ENCODE peak calls at places on chromosomes 4 and X, in six cellular contexts. H is T-cell; R is ELF-1; S is effector CD4-positive, alpha-beta T cell; U is Karpas-422; A is activated naive CD4-positive, alpha-beta T cell treated with anti-CD3 and anti-CD28 coated beads for 36 hours. O is an unnamed sample.

GRCh38 chrX:110172215-110172614 is 145.7 kb downstream of the AMMECR1 start:
- DNase-seq in H (no peak), R (no peak), S (no peak), U (peak), A (no peak), O (no peak)

GRCh38 chr4:108950158-108950915 is 187.5 kb upstream of the ETNPPL start:
- DNase-seq in H (no peak), R (no peak), S (no peak), U (no peak), A (no peak), O (no peak)

GRCh38 chr4:183959349-183959748 is 54.2 kb downstream of the STOX2 start:
- DNase-seq in H (no peak), R (no peak), S (no peak), U (no peak), A (no peak), O (no peak)

GRCh38 chrX:118802857-118803256 is 20.8 kb upstream of the ZCCHC12 start:
- DNase-seq in H (no peak), R (no peak), S (no peak), U (no peak), A (no peak), O (no peak)

GRCh38 chr4:95415346-95415771 is 133.4 kb downstream of the UNC5C start:
- DNase-seq in H (no peak), R (no peak), S (no peak), U (no peak), A (no peak), O (no peak)

GRCh38 chr4:44725861-44726820 is at the start of gene GNPDA2:
- DNase-seq in H (peak), R (peak), S (peak), U (peak), A (peak), O (peak)

GRCh38 chr4:169185133-169185956 is 85.4 kb downstream of the SH3RF1 start:
- DNase-seq in H (no peak), R (no peak), S (no peak), U (no peak), A (no peak), O (no peak)

GRCh38 chrX:1581132-1581531 is 10.3 kb upstream of the AKAP17A start:
- DNase-seq in H (peak), R (peak), S (peak), U (peak), A (peak), O (peak)

GRCh38 chrX:50180073-50180940 is 20.5 kb downstream of the AKAP4 start:
- DNase-seq in H (no peak), R (peak), S (no peak), U (peak), A (no peak), O (peak)

GRCh38 chr4:80362578-80363181 is 27.1 kb downstream of the CFAP299 start:
- DNase-seq in H (peak), R (peak), S (peak), U (peak), A (peak), O (peak)

O was measured in iPS-NIHi11.